ENCODE peak calls at places on chromosomes 13 and 19, in eight cellular contexts. D is HL-60, W is suprapubic skin, R is thoracic aorta, N is testis, S is PC-3, X is kidney, B is right lobe of liver. M is an unnamed sample.
A peak's percentile ranks its signal among the peaks of the same experiment; 100 is the strongest.

GRCh38 chr19:55369651-55370304 is 485 bp downstream of the IL11 start:
- DNase-seq in R (no peak), N (peak; percentile 50), D (no peak), B (no peak), S (peak; percentile 72), X (peak; percentile 82), W (no peak), M (peak; percentile 84)

GRCh38 chr19:49333426-49334288 is 1.5 kb upstream of the CD37 start:
- DNase-seq in S (no peak), D (peak; percentile 56), X (peak; percentile 84), B (no peak), N (no peak), R (no peak), W (no peak), M (no peak)

GRCh38 chr13:31436478-31436877 is 236.7 kb downstream of the B3GLCT start:
- DNase-seq in S (no peak), R (no peak), W (no peak), N (no peak), X (no peak), B (no peak), D (no peak), M (no peak)

GRCh38 chr13:26179344-26179743 is 42.8 kb downstream of the RNF6 start:
- DNase-seq in D (no peak), X (no peak), S (no peak), W (no peak), N (peak; percentile 34), B (no peak), R (no peak), M (no peak)

GRCh38 chr13:98751397-98752110 is 918 bp downstream of the SLC15A1 start:
- DNase-seq in R (no peak), B (no peak), S (peak; percentile 44), D (no peak), W (no peak), N (no peak), X (no peak), M (no peak)

GRCh38 chr13:96450635-96451034 is 360.7 kb downstream of the HS6ST3 start:
- DNase-seq in N (no peak), B (no peak), D (no peak), S (no peak), X (no peak), R (no peak), W (no peak), M (no peak)

GRCh38 chr19:11378319-11379189 is 4.1 kb downstream of the SWSAP1 start:
- DNase-seq in B (no peak), X (peak; percentile 84), D (no peak), N (peak; percentile 75), S (peak; percentile 95), R (no peak), W (no peak), M (peak; percentile 89)

GRCh38 chr13:47409778-47410177 is 512.9 kb upstream of the HTR2A start:
- DNase-seq in R (no peak), S (peak; percentile 65), N (no peak), W (no peak), D (no peak), B (no peak), X (no peak), M (no peak)

GRCh38 chr19:16309653-16310052 is 15.0 kb upstream of the KLF2 start:
- DNase-seq in W (no peak), R (no peak), X (no peak), D (no peak), S (no peak), B (no peak), N (no peak), M (no peak)

GRCh38 chr19:16303755-16304154 is 20.9 kb upstream of the KLF2 start:
- DNase-seq in D (no peak), X (peak; percentile 33), S (no peak), W (no peak), R (no peak), B (no peak), N (peak; percentile 72), M (no peak)

GRCh38 chr19:16306728-16307402 is 17.8 kb upstream of the KLF2 start:
- DNase-seq in R (no peak), X (peak; percentile 52), W (no peak), S (no peak), N (no peak), D (no peak), B (no peak), M (no peak)

GRCh38 chr19:16301999-16302694 is 22.5 kb upstream of the KLF2 start:
- DNase-seq in N (no peak), W (no peak), B (no peak), R (no peak), D (no peak), X (no peak), S (peak; percentile 92), M (peak; percentile 78)

DNA sequence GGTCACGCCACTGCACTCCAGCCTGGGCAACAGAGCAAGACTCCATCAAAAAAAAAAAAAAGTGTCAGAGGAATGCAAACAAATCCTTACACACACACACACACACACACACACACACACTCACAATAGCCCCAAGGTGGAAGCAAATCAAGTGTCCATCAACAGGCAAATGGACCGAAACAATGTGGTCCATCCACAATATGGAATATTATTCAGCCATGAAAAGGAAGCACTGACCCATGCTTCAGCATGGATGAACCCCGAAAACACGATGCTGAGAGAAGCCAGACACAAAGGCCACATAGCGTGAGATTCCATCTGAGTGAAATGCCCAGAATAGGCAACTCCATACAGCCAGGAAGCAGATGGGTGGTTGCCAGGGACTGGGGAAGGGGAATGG is 16.5 kb upstream of the KLF2 start:
- DNase-seq in S (no peak), D (no peak), W (no peak), R (no peak), X (no peak), N (no peak), B (no peak), M (no peak)
- TF ChIP-seq CTCF in S (no peak), D (no peak), W (no peak), R (no peak), X (no peak), N (no peak), B (no peak), M (no peak)

GRCh38 chr19:2331601-2332246 is 3.2 kb downstream of the SPPL2B start:
- DNase-seq in W (no peak), R (no peak), D (no peak), N (no peak), S (no peak), B (no peak), X (peak; percentile 42), M (no peak)

GRCh38 chr19:2332341-2333026 is 4.0 kb downstream of the SPPL2B start:
- DNase-seq in D (no peak), X (peak; percentile 71), B (no peak), W (no peak), R (no peak), N (no peak), S (no peak), M (no peak)

GRCh38 chr19:2334426-2334825 is 5.9 kb downstream of the SPPL2B start:
- DNase-seq in N (no peak), D (no peak), W (no peak), X (peak; percentile 74), B (no peak), R (no peak), S (no peak), M (no peak)

GRCh38 chr19:2333807-2334211 is 5.3 kb downstream of the SPPL2B start:
- DNase-seq in X (no peak), B (no peak), W (no peak), R (no peak), N (no peak), D (no peak), S (no peak), M (no peak)

DNA sequence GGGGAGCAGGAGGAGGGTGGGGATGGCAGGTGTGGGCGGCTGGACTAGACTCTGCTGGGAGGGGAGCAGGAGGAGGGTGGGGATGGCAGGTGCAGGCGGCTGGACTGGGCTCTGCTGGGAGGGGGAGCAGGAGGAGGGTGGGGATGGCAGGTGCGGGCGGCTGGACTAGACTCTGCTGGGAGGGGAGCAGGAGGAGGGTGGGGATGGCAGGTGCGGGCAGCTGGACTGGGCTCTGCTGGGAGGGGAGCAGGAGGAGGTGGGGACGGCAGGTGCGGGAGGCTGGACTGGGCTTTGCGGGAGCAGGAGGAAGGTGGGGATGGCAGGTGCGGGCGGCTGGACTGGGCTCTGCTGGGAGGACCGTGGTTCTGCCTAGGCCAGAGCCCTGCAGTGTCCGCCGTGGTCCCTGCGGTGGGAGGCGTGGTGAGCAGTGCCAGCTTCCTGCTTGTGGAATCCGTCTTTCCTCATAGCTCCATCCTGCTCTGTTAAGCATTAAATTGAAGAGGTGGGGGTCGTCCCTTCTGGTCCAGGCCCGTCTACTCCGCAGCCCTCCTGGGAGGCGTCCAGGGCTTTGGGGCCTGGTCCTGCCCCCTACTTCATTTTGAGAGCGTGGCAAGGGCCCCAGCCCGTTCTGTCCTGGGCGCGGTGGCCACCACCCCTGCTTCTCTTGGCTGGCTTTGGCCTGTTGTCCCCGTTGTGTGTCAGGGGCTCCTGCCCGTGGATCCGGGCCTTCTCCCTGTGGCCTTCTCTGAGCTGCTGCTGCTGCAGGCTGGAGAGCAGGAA is 4.7 kb downstream of the SPPL2B start:
- DNase-seq in B (no peak), D (no peak), R (no peak), W (no peak), S (no peak), N (no peak), X (peak; percentile 81), M (no peak)
- H3K27ac ChIP-seq in B (no peak overlapping the region), D (no peak overlapping the region), R (no peak overlapping the region), W (peak overlapping the region; percentile 5), S (no peak overlapping the region), N (no peak overlapping the region), X (no peak overlapping the region), M (peak overlapping the region; percentile 22)

DNA sequence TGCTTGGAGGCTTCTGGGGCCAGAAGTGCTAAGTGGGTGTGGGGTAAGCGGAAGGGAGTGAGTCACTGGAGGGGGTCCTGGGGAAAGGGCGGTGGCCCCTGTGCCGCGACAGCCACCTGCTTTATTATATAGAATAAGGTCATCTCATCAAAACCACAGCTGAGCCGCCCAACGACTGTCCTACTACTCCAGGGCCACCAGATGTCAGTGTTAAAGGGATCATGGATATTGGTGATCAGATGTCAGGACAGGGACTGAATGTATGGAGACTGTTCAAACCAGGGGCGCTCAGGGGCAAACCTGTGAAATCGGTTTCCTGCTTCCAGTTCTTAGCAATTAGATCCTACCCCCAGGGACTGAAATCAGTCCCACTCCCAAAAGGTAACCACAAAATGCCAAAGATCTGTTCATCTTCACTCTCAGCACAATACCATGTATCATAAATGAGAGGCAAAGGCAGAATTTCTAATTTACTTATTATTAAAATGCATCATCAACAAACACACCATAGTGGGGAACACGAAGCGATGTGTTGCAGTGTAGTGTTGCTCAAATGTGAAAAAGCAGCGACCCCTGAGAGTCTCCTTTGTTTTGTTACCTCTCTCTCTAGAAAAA is 24.5 kb downstream of the ARL11 start:
- DNase-seq in B (no peak), N (peak; percentile 60), W (no peak), R (no peak), D (no peak), X (no peak), S (peak; percentile 63), M (peak; percentile 55)
- TF ChIP-seq CTCF in B (peak; percentile 54), N (peak; percentile 43), W (peak; percentile 54), R (peak; percentile 34), D (peak; percentile 47), X (peak; percentile 33), S (peak; percentile 65), M (peak; percentile 39)

GRCh38 chr19:38375748-38376147 is 1.4 kb downstream of the PSMD8 start:
- DNase-seq in D (no peak), S (no peak), W (no peak), X (peak; percentile 70), R (no peak), N (no peak), B (no peak), M (no peak)

GRCh38 chr19:38373907-38374331 is 452 bp upstream of the PSMD8 start:
- DNase-seq in S (no peak), R (no peak), W (no peak), D (no peak), B (no peak), X (peak; percentile 63), N (no peak), M (no peak)

GRCh38 chr19:38374332-38375097 is at the start of gene PSMD8:
- DNase-seq in N (peak; percentile 100), D (peak; percentile 99), S (peak; percentile 96), R (peak; percentile 99), B (peak; percentile 100), X (peak; percentile 100), W (peak; percentile 100), M (peak; percentile 97)

GRCh38 chr19:38376576-38376975 is 2.2 kb downstream of the PSMD8 start:
- DNase-seq in B (no peak), S (no peak), D (no peak), X (peak; percentile 49), W (no peak), N (no peak), R (no peak), M (no peak)

GRCh38 chr19:38375098-38375493 is 725 bp downstream of the PSMD8 start:
- DNase-seq in X (no peak), R (no peak), S (no peak), N (no peak), W (no peak), B (no peak), D (no peak), M (no peak)
- H3K27ac ChIP-seq in X (peak overlapping the region; percentile 88), R (peak overlapping the region; percentile 80), S (peak overlapping the region; percentile 64), N (peak overlapping the region; percentile 94), W (peak overlapping the region; percentile 91), B (peak overlapping the region; percentile 89), D (peak overlapping the region; percentile 92), M (peak overlapping the region; percentile 88)

M was measured in RWPE1.